ENCODE peak calls at places on chromosomes 2 and 18, in four cellular contexts. H, X, V and J are unnamed samples.

GRCh38 chr2:109380502-109381326 is 233.1 kb downstream of the SEPTIN10 start:
- DNase-seq in H (no peak), X (no peak), V (no peak), J (no peak)

GRCh38 chr2:233563663-233564430 is 2.7 kb downstream of the USP40 start:
- DNase-seq in H (no peak), X (no peak), V (no peak), J (no peak)

GRCh38 chr2:216103213-216103612 is 5.9 kb upstream of the XRCC5 start:
- DNase-seq in H (no peak), X (no peak), V (no peak), J (no peak)

GRCh38 chr2:61784643-61785042 is 69.2 kb downstream of the FAM161A start:
- DNase-seq in H (no peak), X (no peak), V (no peak), J (no peak)

GRCh38 chr18:5391427-5391826 is 95.9 kb upstream of the ZBTB14 start:
- DNase-seq in X (no peak), V (no peak), H (no peak), J (no peak)

GRCh38 chr2:65231892-65232477 is 4.4 kb downstream of the ACTR2 start:
- DNase-seq in X (peak), H (no peak), V (no peak), J (no peak)

GRCh38 chr2:54878182-54878581 is 154.7 kb downstream of the EML6 start:
- DNase-seq in V (no peak), X (no peak), H (no peak), J (no peak)

GRCh38 chr2:16725549-16725948 is 59.9 kb upstream of the CYRIA start:
- DNase-seq in H (no peak), V (no peak), X (no peak), J (no peak)

GRCh38 chr2:241910604-241911520 is 41.3 kb downstream of the RTP5 start:
- DNase-seq in H (no peak), X (no peak), V (no peak), J (no peak)

GRCh38 chr18:27778925-27779324 is 398.0 kb downstream of the CDH2 start:
- DNase-seq in H (no peak), X (no peak), V (no peak), J (no peak)

GRCh38 chr2:228628682-228629081 is 447.2 kb upstream of the SPHKAP start:
- DNase-seq in H (no peak), V (no peak), X (no peak), J (no peak)

GRCh38 chr2:109317471-109318090 is 188.6 kb downstream of the SH3RF3 start:
- DNase-seq in H (no peak), X (no peak), V (no peak), J (no peak)

GRCh38 chr2:105256431-105257047 is 15.0 kb downstream of the GPR45 start:
- DNase-seq in H (no peak), X (no peak), V (no peak), J (no peak)

GRCh38 chr2:176101216-176101845 is 1.7 kb downstream of the HOXD12 start:
- DNase-seq in X (no peak), H (no peak), V (no peak), J (no peak)

GRCh38 chr18:48405108-48405507 is 4.1 kb downstream of the ZBTB7C start:
- DNase-seq in V (no peak), H (no peak), X (peak), J (no peak)

GRCh38 chr2:58336416-58336815 is 95.3 kb upstream of the FANCL start:
- DNase-seq in V (no peak), H (no peak), X (no peak), J (no peak)

GRCh38 chr18:74905245-74905644 is 303.7 kb downstream of the PTGR3 start:
- DNase-seq in V (no peak), H (peak), X (no peak), J (no peak)

GRCh38 chr2:11551569-11552259 is 17.9 kb downstream of the GREB1 start:
- DNase-seq in H (no peak), V (no peak), X (no peak), J (no peak)

GRCh38 chr2:130915595-130916437 is 79.1 kb downstream of the ARHGEF4 start:
- DNase-seq in H (no peak), V (no peak), X (no peak), J (no peak)

GRCh38 chr18:31598021-31598805 is 6.5 kb downstream of the TTR start:
- DNase-seq in H (no peak), V (no peak), X (no peak), J (no peak)

GRCh38 chr2:200873561-200873960 is 9.1 kb upstream of the CLK1 start:
- DNase-seq in V (no peak), X (no peak), H (no peak), J (no peak)

GRCh38 chr2:186726938-186727337 is 33.1 kb downstream of the FAM171B start:
- DNase-seq in V (no peak), H (no peak), X (peak), J (no peak)

GRCh38 chr2:160336091-160336490 is 136.0 kb upstream of the ITGB6 start:
- DNase-seq in H (no peak), V (no peak), X (no peak), J (no peak)

GRCh38 chr18:48889981-48890735 is 60.6 kb downstream of the SMAD7 start:
- DNase-seq in H (no peak), X (no peak), V (no peak), J (no peak)

GRCh38 chr2:176106636-176107539 is at the start of gene HOXD11:
- DNase-seq in V (no peak), X (no peak), H (no peak), J (no peak)

GRCh38 chr2:58923869-58924268 is 682.7 kb upstream of the FANCL start:
- DNase-seq in H (no peak), X (peak), V (no peak), J (no peak)

GRCh38 chr2:1738163-1738562 is 6.2 kb downstream of the PXDN start:
- DNase-seq in X (no peak), H (no peak), V (no peak), J (no peak)

GRCh38 chr2:9885036-9885684 is 41.9 kb downstream of the TAF1B start:
- DNase-seq in X (peak), H (no peak), V (no peak), J (no peak)

GRCh38 chr2:168024459-168024858 is 222.9 kb downstream of the STK39 start:
- DNase-seq in H (no peak), X (no peak), V (no peak), J (no peak)

GRCh38 chr18:6056171-6056932 is 161.0 kb upstream of the TMEM200C start:
- DNase-seq in H (no peak), V (no peak), X (peak), J (no peak)

GRCh38 chr2:202592580-202592979 is 42.2 kb upstream of the FAM117B start:
- DNase-seq in X (no peak), V (no peak), H (no peak), J (no peak)

GRCh38 chr2:134252092-134252775 is 1.6 kb upstream of the MGAT5 start:
- DNase-seq in X (peak), H (no peak), V (no peak), J (no peak)

GRCh38 chr2:10940607-10941006 is 28.9 kb downstream of the KCNF1 start:
- DNase-seq in H (no peak), X (no peak), V (no peak), J (no peak)

GRCh38 chr2:68027959-68028358 is 34.8 kb downstream of the C1D start:
- DNase-seq in H (no peak), V (no peak), X (peak), J (no peak)

GRCh38 chr2:108980076-108980475 is 8.9 kb downstream of the EDAR start:
- DNase-seq in V (no peak), X (no peak), H (no peak), J (no peak)